ENCODE peak calls at places on chromosomes 12 and 14, in nine cellular contexts. H is HepG2, R is NB4, P is heart left ventricle, L is body of pancreas, F is A549, O is gastrocnemius medialis, U is IMR-90, Y is tibial nerve. X is an unnamed sample.

GRCh38 chr12:85626031-85626781 is 210.0 kb downstream of the RASSF9 start:
- DNase-seq in H (no peak), R (peak), P (no peak), L (no peak), F (no peak), O (no peak), U (peak), Y (no peak), X (no peak)

GRCh38 chr14:67409461-67409860 is 2.5 kb downstream of the PLEK2 start:
- DNase-seq in H (no peak), R (no peak), P (no peak), L (no peak), F (no peak), O (no peak), U (no peak), Y (no peak), X (no peak)

GRCh38 chr12:24356189-24356708 is 406.8 kb upstream of the SOX5 start:
- DNase-seq in H (no peak), R (no peak), P (no peak), L (no peak), F (no peak), O (no peak), U (no peak), Y (no peak), X (no peak)

GRCh38 chr12:116053479-116054195 is 223.9 kb downstream of the MED13L start:
- DNase-seq in H (peak), R (peak), P (no peak), L (peak), F (no peak), O (peak), U (peak), Y (peak), X (peak)

GRCh38 chr12:42213023-42213422 is 25.0 kb downstream of the YAF2 start:
- DNase-seq in H (no peak), R (no peak), P (no peak), L (no peak), F (no peak), O (peak), U (peak), Y (no peak), X (no peak)

GRCh38 chr12:125203145-125203765 is 138.0 kb downstream of the AACS start:
- DNase-seq in H (peak), R (peak), P (no peak), L (no peak), F (peak), O (no peak), U (no peak), Y (no peak), X (no peak)

GRCh38 chr12:124993568-124994434 is at the start of gene BRI3BP:
- DNase-seq in H (peak), R (peak), P (peak), L (peak), F (peak), O (no peak), U (peak), Y (peak), X (no peak)

GRCh38 chr12:56158926-56159461 is 835 bp downstream of the MYL6 start:
- DNase-seq in H (peak), R (peak), P (peak), L (peak), F (peak), O (peak), U (peak), Y (peak), X (peak)

GRCh38 chr12:131894981-131895639 is 688 bp downstream of the ULK1 start:
- DNase-seq in H (no peak), R (peak), P (no peak), L (peak), F (no peak), O (peak), U (no peak), Y (no peak), X (peak)

GRCh38 chr14:77043177-77043983 is 14.9 kb upstream of the IRF2BPL start:
- DNase-seq in H (peak), R (peak), P (no peak), L (no peak), F (no peak), O (no peak), U (peak), Y (peak), X (no peak)

GRCh38 chr14:99860219-99860618 is 67.0 kb downstream of the EML1 start:
- DNase-seq in H (no peak), R (no peak), P (no peak), L (no peak), F (no peak), O (no peak), U (no peak), Y (no peak), X (no peak)

GRCh38 chr12:31222620-31223222 is 103.2 kb downstream of the SINHCAF start:
- DNase-seq in H (no peak), R (no peak), P (no peak), L (no peak), F (no peak), O (no peak), U (no peak), Y (no peak), X (no peak)

GRCh38 chr12:20142956-20143355 is 225.4 kb upstream of the PDE3A start:
- DNase-seq in H (no peak), R (no peak), P (no peak), L (no peak), F (no peak), O (no peak), U (no peak), Y (no peak), X (no peak)

GRCh38 chr14:61925043-61925442 is 162.8 kb downstream of the SNAPC1 start:
- DNase-seq in H (peak), R (peak), P (no peak), L (peak), F (no peak), O (no peak), U (peak), Y (no peak), X (no peak)

GRCh38 chr12:45990468-45991288 is at the start of gene SCAF11:
- DNase-seq in H (peak), R (peak), P (peak), L (peak), F (peak), O (peak), U (peak), Y (peak), X (peak)
- TF ChIP-seq POLR2A in H (peak), R (peak), P (peak), L (peak), F (peak), O (peak), U (peak), Y (peak), X (no peak)

GRCh38 chr12:87302126-87302732 is 727.0 kb downstream of the C12orf50 start:
- DNase-seq in H (no peak), R (no peak), P (no peak), L (no peak), F (no peak), O (no peak), U (peak), Y (no peak), X (no peak)
- H3K4me3 ChIP-seq in H (no peak), R (no peak), P (no peak), L (no peak), F (no peak), O (no peak), U (no peak), Y (no peak), X (no peak)

DNA sequence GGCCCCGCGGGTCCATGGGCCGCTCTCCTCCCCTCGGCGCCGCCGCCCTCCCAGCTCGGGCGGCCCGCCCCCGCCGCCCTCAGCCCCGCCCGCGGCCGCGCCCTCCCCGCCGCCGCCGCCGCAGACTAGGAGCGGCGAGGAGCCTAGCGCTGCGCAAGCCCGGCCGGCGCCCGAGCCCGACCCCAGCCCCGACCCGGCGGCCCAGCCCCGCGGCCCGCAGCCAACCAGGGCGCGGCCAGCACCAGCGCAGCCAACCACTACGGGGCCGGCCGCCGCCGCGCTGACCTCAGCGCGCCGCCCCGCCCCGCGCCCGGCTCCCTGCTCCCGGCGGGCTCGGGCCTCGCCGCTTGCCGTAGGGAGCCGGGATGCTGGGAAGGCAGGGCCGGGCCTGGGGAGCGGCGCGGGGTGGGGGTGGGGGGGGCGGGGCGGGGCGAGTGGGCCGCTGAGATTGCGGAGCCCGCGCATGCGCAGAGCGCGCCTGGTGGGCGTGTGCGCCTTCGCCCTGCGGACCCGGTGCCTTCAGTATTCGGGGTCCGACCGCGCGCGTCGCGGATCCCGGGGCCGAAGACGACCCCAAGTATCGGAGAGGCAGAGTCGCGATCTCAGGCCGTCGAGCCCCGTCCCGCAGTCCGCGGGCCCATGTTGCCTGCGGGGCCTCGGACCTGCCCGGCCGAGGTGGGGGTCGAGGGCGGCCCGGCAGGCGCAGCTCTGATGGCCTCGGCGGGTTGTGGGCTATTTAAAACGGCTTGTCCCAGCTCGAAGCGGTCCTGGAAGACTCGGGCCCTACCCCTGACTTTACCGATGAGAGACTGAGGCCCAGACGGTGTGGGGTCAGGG is at the start of gene CDC42BPB:
- DNase-seq in H (peak), R (peak), P (peak), L (peak), F (peak), O (peak), U (peak), Y (peak), X (peak)
- TF ChIP-seq CTCF in H (no peak), R (no peak), P (no peak), L (peak), F (no peak), O (no peak), U (no peak), Y (no peak), X (no peak)

GRCh38 chr12:101929365-101930041 is 52.1 kb downstream of the DRAM1 start:
- DNase-seq in H (no peak), R (no peak), P (no peak), L (no peak), F (no peak), O (no peak), U (no peak), Y (no peak), X (no peak)
- TF ChIP-seq POLR2A in H (no peak), R (no peak), P (no peak), L (no peak), F (no peak), O (no peak), U (no peak), Y (no peak), X (no peak)

DNA sequence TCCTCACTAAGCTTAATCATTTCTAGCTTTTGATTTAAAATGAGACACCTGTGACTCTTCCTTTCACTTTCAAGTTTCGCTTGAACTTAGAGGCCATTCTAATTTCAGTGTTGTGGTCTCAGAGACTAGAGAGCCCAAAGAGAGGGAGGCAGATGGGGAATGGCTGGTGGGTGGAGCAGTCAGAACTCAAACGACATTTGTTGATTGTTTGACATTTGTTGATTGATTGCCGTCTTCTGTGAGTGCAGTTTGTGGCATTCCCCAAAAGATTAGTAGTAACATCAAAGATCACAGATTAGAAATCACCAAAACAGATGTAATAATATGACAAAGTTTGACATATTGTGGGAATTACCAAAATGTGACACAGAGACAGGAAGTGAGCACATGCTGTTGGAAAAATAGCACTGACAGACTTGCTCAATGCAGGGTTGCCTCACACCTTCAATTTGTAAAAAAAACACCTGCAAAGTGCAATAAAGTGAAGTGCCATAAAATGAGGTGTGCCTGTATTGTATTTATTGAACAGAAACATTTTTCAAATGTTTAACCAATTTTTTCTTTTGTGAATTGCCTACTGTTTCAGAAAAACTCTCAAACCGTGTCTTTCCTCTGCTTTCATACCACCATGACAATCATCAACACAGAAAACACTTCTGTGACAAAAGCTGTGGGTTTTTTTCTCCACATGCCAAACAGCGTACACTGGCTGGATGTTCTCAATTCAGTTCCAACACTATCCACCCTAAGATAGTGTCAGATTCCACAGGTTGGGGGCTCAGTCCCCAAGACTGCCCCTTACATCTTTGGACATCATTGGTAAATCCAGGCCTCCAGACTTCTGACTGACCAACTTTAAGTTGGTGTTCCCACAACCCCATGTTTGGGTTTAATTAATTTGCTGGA is 376.3 kb upstream of the RGS6 start:
- DNase-seq in H (peak), R (peak), P (no peak), L (no peak), F (no peak), O (no peak), U (peak), Y (no peak), X (no peak)
- H3K4me3 ChIP-seq in H (no peak), R (no peak), P (no peak), L (no peak), F (no peak), O (no peak), U (no peak), Y (no peak), X (no peak)

GRCh38 chr12:11958216-11959091 is 112.3 kb upstream of the BCL2L14 start:
- DNase-seq in H (peak), R (peak), P (no peak), L (no peak), F (peak), O (no peak), U (peak), Y (no peak), X (no peak)
- TF ChIP-seq CTCF in H (no peak), R (no peak), P (no peak), L (no peak), F (no peak), O (no peak), U (peak), Y (no peak), X (no peak)

X was measured in lower leg skin.